ENCODE peak calls at places on chromosome 18, in nine cellular contexts. One of them, this sample, is unnamed.

GRCh38 chr18:78526923-78527775 is 452.5 kb upstream of the SALL3 start:
- DNase-seq in astrocyte of the spinal cord: no peak
- DNase-seq in CD4-positive, alpha-beta T cell: no peak
- DNase-seq in B cell: no peak
- DNase-seq in HT1080: no peak
- DNase-seq in A549: no peak
- DNase-seq in left ventricle myocardium inferior: no peak
- DNase-seq in fibroblast of pulmonary artery: no peak
- DNase-seq in activated CD4-positive, alpha-beta T cell treated with anti-CD3 and anti-CD28 coated beads for 4 hours: no peak
- DNase-seq in this sample: no peak

GRCh38 chr18:961644-962355 is 57.1 kb downstream of the ADCYAP1 start:
- DNase-seq in astrocyte of the spinal cord: peak; percentile 65
- DNase-seq in CD4-positive, alpha-beta T cell: peak; percentile 25
- DNase-seq in B cell: peak; percentile 20
- DNase-seq in HT1080: peak; percentile 44
- DNase-seq in A549: peak; percentile 14
- DNase-seq in left ventricle myocardium inferior: peak; percentile 21
- DNase-seq in fibroblast of pulmonary artery: peak; percentile 74
- DNase-seq in activated CD4-positive, alpha-beta T cell treated with anti-CD3 and anti-CD28 coated beads for 4 hours: peak; percentile 30
- DNase-seq in this sample: peak; percentile 18

GRCh38 chr18:10421859-10422258 is 32.6 kb upstream of the APCDD1 start:
- DNase-seq in astrocyte of the spinal cord: peak; percentile 55
- DNase-seq in CD4-positive, alpha-beta T cell: no peak
- DNase-seq in B cell: no peak
- DNase-seq in HT1080: peak; percentile 12
- DNase-seq in A549: no peak
- DNase-seq in left ventricle myocardium inferior: no peak
- DNase-seq in fibroblast of pulmonary artery: peak; percentile 16
- DNase-seq in activated CD4-positive, alpha-beta T cell treated with anti-CD3 and anti-CD28 coated beads for 4 hours: no peak
- DNase-seq in this sample: no peak

GRCh38 chr18:2884706-2885285 is 38.0 kb downstream of the EMILIN2 start:
- DNase-seq in astrocyte of the spinal cord: no peak
- DNase-seq in CD4-positive, alpha-beta T cell: no peak
- DNase-seq in B cell: no peak
- DNase-seq in HT1080: no peak
- DNase-seq in A549: no peak
- DNase-seq in left ventricle myocardium inferior: no peak
- DNase-seq in fibroblast of pulmonary artery: no peak
- DNase-seq in activated CD4-positive, alpha-beta T cell treated with anti-CD3 and anti-CD28 coated beads for 4 hours: no peak
- DNase-seq in this sample: no peak

GRCh38 chr18:54228364-54228763 is 3.9 kb upstream of the MBD2 start:
- DNase-seq in astrocyte of the spinal cord: no peak
- DNase-seq in CD4-positive, alpha-beta T cell: no peak
- DNase-seq in B cell: no peak
- DNase-seq in HT1080: no peak
- DNase-seq in A549: no peak
- DNase-seq in left ventricle myocardium inferior: no peak
- DNase-seq in fibroblast of pulmonary artery: no peak
- DNase-seq in activated CD4-positive, alpha-beta T cell treated with anti-CD3 and anti-CD28 coated beads for 4 hours: no peak
- DNase-seq in this sample: no peak

GRCh38 chr18:63511285-63511684 is 30.9 kb upstream of the SERPINB12 start:
- DNase-seq in astrocyte of the spinal cord: peak; percentile 49
- DNase-seq in CD4-positive, alpha-beta T cell: no peak
- DNase-seq in B cell: peak; percentile 8
- DNase-seq in HT1080: peak; percentile 65
- DNase-seq in A549: peak; percentile 68
- DNase-seq in left ventricle myocardium inferior: no peak
- DNase-seq in fibroblast of pulmonary artery: peak; percentile 63
- DNase-seq in activated CD4-positive, alpha-beta T cell treated with anti-CD3 and anti-CD28 coated beads for 4 hours: no peak
- DNase-seq in this sample: peak; percentile 48

GRCh38 chr18:21955757-21956652 is 213.4 kb upstream of the GATA6 start:
- DNase-seq in astrocyte of the spinal cord: peak; percentile 59
- DNase-seq in CD4-positive, alpha-beta T cell: peak; percentile 76
- DNase-seq in B cell: peak; percentile 78
- DNase-seq in HT1080: peak; percentile 10
- DNase-seq in A549: peak; percentile 59
- DNase-seq in left ventricle myocardium inferior: peak; percentile 74
- DNase-seq in fibroblast of pulmonary artery: peak; percentile 79
- DNase-seq in activated CD4-positive, alpha-beta T cell treated with anti-CD3 and anti-CD28 coated beads for 4 hours: peak; percentile 79
- DNase-seq in this sample: peak; percentile 44

GRCh38 chr18:13276530-13277520 is 58.3 kb downstream of the LDLRAD4 start:
- DNase-seq in astrocyte of the spinal cord: no peak
- DNase-seq in CD4-positive, alpha-beta T cell: no peak
- DNase-seq in B cell: no peak
- DNase-seq in HT1080: no peak
- DNase-seq in A549: no peak
- DNase-seq in left ventricle myocardium inferior: no peak
- DNase-seq in fibroblast of pulmonary artery: no peak
- DNase-seq in activated CD4-positive, alpha-beta T cell treated with anti-CD3 and anti-CD28 coated beads for 4 hours: no peak
- DNase-seq in this sample: no peak

GRCh38 chr18:22563098-22563707 is 145.5 kb upstream of the CTAGE1 start:
- DNase-seq in astrocyte of the spinal cord: peak; percentile 92
- DNase-seq in CD4-positive, alpha-beta T cell: no peak
- DNase-seq in B cell: no peak
- DNase-seq in HT1080: peak; percentile 80
- DNase-seq in A549: peak; percentile 86
- DNase-seq in left ventricle myocardium inferior: no peak
- DNase-seq in fibroblast of pulmonary artery: peak; percentile 98
- DNase-seq in activated CD4-positive, alpha-beta T cell treated with anti-CD3 and anti-CD28 coated beads for 4 hours: no peak
- DNase-seq in this sample: peak; percentile 79

GRCh38 chr18:51275712-51276473 is 78.4 kb upstream of the MEX3C start:
- DNase-seq in astrocyte of the spinal cord: peak; percentile 34
- DNase-seq in CD4-positive, alpha-beta T cell: no peak
- DNase-seq in B cell: no peak
- DNase-seq in HT1080: no peak
- DNase-seq in A549: no peak
- DNase-seq in left ventricle myocardium inferior: peak; percentile 36
- DNase-seq in fibroblast of pulmonary artery: peak; percentile 50
- DNase-seq in activated CD4-positive, alpha-beta T cell treated with anti-CD3 and anti-CD28 coated beads for 4 hours: no peak
- DNase-seq in this sample: no peak

GRCh38 chr18:61322265-61322873 is 10.9 kb upstream of the CDH20 start:
- DNase-seq in astrocyte of the spinal cord: peak; percentile 63
- DNase-seq in CD4-positive, alpha-beta T cell: no peak
- DNase-seq in B cell: peak; percentile 60
- DNase-seq in HT1080: peak; percentile 63
- DNase-seq in A549: peak; percentile 32
- DNase-seq in left ventricle myocardium inferior: peak; percentile 40
- DNase-seq in fibroblast of pulmonary artery: peak; percentile 64
- DNase-seq in activated CD4-positive, alpha-beta T cell treated with anti-CD3 and anti-CD28 coated beads for 4 hours: no peak
- DNase-seq in this sample: peak; percentile 24